ENCODE peak calls at places on chromosomes 5 and 9, in nine cellular contexts. U is GM13977, X is AG04449, E is H9, D is AG04450, R is HFFc6, Z is DND-41, H is body of pancreas, A is PC-3. P is an unnamed sample.

GRCh38 chr9:101708855-101709254 is 29.6 kb downstream of the GRIN3A start:
- DNase-seq in D (no peak), X (no peak), R (no peak), A (no peak), E (no peak), Z (no peak), H (no peak), U (no peak), P (no peak)

GRCh38 chr5:119655081-119655480 is 25.7 kb downstream of the FAM170A start:
- DNase-seq in H (no peak), E (no peak), A (peak; percentile 7), D (no peak), R (no peak), U (no peak), X (no peak), Z (no peak), P (no peak)

GRCh38 chr9:2008372-2008771 is 6.8 kb upstream of the SMARCA2 start:
- DNase-seq in Z (no peak), D (no peak), H (no peak), X (no peak), U (no peak), A (no peak), E (no peak), R (no peak), P (no peak)

GRCh38 chr5:82448374-82448773 is 170.2 kb upstream of the RPS23 start:
- DNase-seq in R (no peak), H (no peak), Z (no peak), E (no peak), U (no peak), A (no peak), X (no peak), D (no peak), P (no peak)

GRCh38 chr5:10775646-10776045 is 14.6 kb upstream of the DAP start:
- DNase-seq in A (no peak), X (no peak), H (no peak), E (no peak), Z (no peak), R (no peak), D (no peak), U (no peak), P (no peak)

GRCh38 chr9:99128133-99128406 is 23.2 kb downstream of the TGFBR1 start:
- DNase-seq in U (no peak), H (no peak), D (no peak), A (no peak), R (no peak), E (no peak), Z (no peak), X (no peak), P (peak; percentile 23)

GRCh38 chr9:36056896-36057295 is 20.2 kb downstream of the RECK start:
- DNase-seq in X (no peak), H (no peak), Z (no peak), D (no peak), A (no peak), E (no peak), R (no peak), U (no peak), P (no peak)

GRCh38 chr5:106189121-106189809 is 1481.5 kb downstream of the EFNA5 start:
- DNase-seq in U (no peak), E (no peak), Z (no peak), X (no peak), D (no peak), R (no peak), A (peak; percentile 60), H (no peak), P (no peak)

GRCh38 chr5:41094871-41095270 is 23.7 kb upstream of the MROH2B start:
- DNase-seq in H (no peak), D (no peak), X (no peak), U (no peak), E (no peak), A (peak; percentile 66), R (no peak), Z (no peak), P (no peak)

GRCh38 chr9:99269429-99269828 is 47.3 kb downstream of the SEC61B start:
- DNase-seq in H (no peak), A (peak; percentile 28), U (no peak), R (peak; percentile 87), Z (no peak), X (peak; percentile 83), D (peak; percentile 30), E (no peak), P (no peak)

GRCh38 chr5:56900858-56901578 is 8.4 kb upstream of the SETD9 start:
- DNase-seq in Z (peak; percentile 44), X (no peak), D (no peak), A (peak; percentile 56), E (no peak), U (peak; percentile 53), R (peak; percentile 26), H (peak; percentile 44), P (peak; percentile 35)

GRCh38 chr9:98132806-98133631 is 14.0 kb upstream of the TRIM14 start:
- DNase-seq in R (no peak), Z (no peak), E (no peak), H (no peak), U (no peak), X (no peak), D (no peak), A (no peak), P (no peak)

GRCh38 chr9:17810728-17811634 is 232.1 kb downstream of the SH3GL2 start:
- DNase-seq in Z (peak; percentile 46), A (peak; percentile 69), H (peak; percentile 66), X (peak; percentile 17), D (peak; percentile 23), R (peak; percentile 43), U (peak; percentile 42), E (no peak), P (peak; percentile 64)

GRCh38 chr5:102958481-102959011 is 161.4 kb downstream of the GIN1 start:
- DNase-seq in A (peak; percentile 66), D (no peak), X (no peak), E (no peak), Z (no peak), U (no peak), H (no peak), R (peak; percentile 75), P (no peak)

GRCh38 chr9:75239176-75239575 is 150.9 kb downstream of the OSTF1 start:
- DNase-seq in Z (no peak), X (peak; percentile 19), R (peak; percentile 64), H (peak; percentile 70), A (peak; percentile 60), U (no peak), E (no peak), D (no peak), P (no peak)

GRCh38 chr9:21682981-21683380 is 119.5 kb upstream of the MTAP start:
- DNase-seq in E (no peak), D (no peak), Z (no peak), X (no peak), H (no peak), R (peak; percentile 24), U (no peak), A (peak; percentile 60), P (no peak)

GRCh38 chr5:142095035-142095434 is 13.5 kb upstream of the NDFIP1 start:
- DNase-seq in D (no peak), A (no peak), X (no peak), E (no peak), H (no peak), R (no peak), U (no peak), Z (no peak), P (peak; percentile 79)

GRCh38 chr5:65506961-65507360 is 25.2 kb upstream of the ADAMTS6 start:
- DNase-seq in U (no peak), E (no peak), R (peak; percentile 43), H (no peak), Z (no peak), X (no peak), D (no peak), A (no peak), P (no peak)

GRCh38 chr5:81301221-81302015 is at the start of gene ZCCHC9:
- DNase-seq in E (peak; percentile 95), X (peak; percentile 76), Z (peak; percentile 93), H (peak; percentile 94), A (peak; percentile 90), R (peak; percentile 90), D (peak; percentile 84), U (peak; percentile 87), P (peak; percentile 97)
- TF ChIP-seq CTCF in E (peak; percentile 24), X (peak; percentile 22), Z (peak; percentile 47), H (peak; percentile 47), A (peak; percentile 11), R (peak; percentile 59), D (peak; percentile 39), U (no peak), P (no peak)

DNA sequence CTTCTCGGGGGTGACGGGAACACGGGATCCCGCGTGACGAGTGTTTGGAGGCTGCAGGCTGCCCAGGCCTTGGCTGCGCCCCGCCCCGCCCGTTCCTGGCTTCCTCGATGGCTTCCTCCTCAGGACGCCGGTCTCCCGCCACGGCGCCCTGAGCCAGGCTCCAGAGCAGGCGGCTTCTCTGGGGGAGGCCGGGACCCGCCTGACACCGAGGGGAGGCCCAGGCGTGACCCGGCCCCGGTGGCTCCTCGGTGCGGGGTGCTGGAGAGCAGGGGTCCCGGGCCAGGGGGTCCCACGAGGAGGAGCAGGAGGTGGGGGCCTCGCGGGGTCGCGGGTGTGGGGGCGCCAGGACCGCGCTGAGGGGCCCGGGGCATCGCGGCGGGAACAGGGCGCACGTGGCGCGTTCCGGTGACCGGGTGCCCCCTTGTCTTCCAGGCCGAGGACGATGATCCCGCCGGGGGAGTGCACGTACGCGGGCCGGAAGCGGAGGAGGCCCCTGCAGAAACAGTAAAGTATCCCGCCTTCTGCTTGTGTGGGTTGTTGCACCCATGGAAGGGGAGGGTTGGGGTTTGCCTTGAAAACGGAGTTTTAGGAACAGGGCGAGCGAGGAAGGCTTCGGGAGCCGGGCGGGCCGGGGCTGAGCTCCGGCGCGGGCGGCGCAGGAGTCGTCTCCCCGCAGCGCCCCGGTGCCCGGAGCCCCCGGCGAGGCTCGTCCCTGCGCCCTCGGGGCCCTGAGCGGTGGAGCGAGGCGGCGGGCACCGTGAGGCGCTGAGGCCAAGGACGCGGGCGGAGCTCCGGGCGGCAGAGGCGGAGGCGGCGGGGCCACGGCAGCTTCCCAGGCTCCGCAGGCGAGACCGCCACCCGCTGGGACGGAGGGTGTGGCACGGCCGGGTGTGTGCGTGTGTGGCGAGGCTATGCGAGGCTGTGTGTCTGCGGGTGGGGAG is 22.2 kb downstream of the AHRR start:
- DNase-seq in E (no peak), A (peak; percentile 34), D (no peak), Z (no peak), U (peak; percentile 83), X (no peak), R (peak; percentile 46), H (peak; percentile 55), P (peak; percentile 67)
- TF ChIP-seq CTCF in E (no peak), A (no peak), D (no peak), Z (no peak), U (no peak), X (no peak), R (no peak), H (no peak), P (no peak)

DNA sequence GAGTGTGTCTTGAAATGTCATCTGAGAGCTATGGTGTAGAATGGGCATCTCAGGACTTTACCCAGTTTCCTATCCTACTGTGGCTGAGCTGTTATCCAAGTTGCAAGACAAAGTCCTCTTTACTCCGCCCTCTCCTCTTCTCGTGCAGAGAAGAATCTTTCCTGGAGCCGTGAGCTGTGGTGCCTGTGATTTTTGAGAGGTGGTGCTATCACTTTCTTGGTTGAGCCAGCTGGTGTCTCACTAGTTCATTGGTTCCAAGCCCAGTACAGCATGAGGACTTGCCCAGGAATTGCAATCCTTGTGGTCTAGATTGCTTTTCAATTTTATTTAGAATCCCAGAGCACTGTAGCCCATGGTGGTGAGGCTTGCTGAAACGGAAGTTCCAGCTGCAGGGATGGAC is 2300.3 kb downstream of the MAT2B start:
- DNase-seq in A (no peak), E (peak; percentile 72), H (peak; percentile 2), X (no peak), R (no peak), U (no peak), D (no peak), Z (no peak), P (no peak)
- TF ChIP-seq CTCF in A (no peak), E (peak; percentile 35), H (no peak), X (no peak), R (no peak), U (no peak), D (no peak), Z (peak; percentile 13), P (no peak)

GRCh38 chr5:15638341-15638740 is 138.4 kb downstream of the FBXL7 start:
- DNase-seq in R (no peak), U (no peak), Z (no peak), D (no peak), H (no peak), X (no peak), E (no peak), A (no peak), P (no peak)
- TF ChIP-seq CTCF in R (no peak), U (no peak), Z (no peak), D (no peak), H (no peak), X (no peak), E (no peak), A (no peak), P (no peak)

P was measured in activated CD8-positive, alpha-beta T cell treated with anti-CD3 and anti-CD28 coated beads for 36 hours.